ENCODE peak calls at places on chromosomes 2 and 18, in four cellular contexts. One of them, this sample, is unnamed.
A peak's percentile ranks its signal among the peaks of the same experiment; 100 is the strongest.

GRCh38 chr2:97819769-97820168 is 106.4 kb downstream of the ZAP70 start:
- DNase-seq in GM06990: no peak
- DNase-seq in mesothelial cell of epicardium: no peak
- DNase-seq in GM23338: no peak
- DNase-seq in this sample: no peak

GRCh38 chr2:120415728-120416509 is 70.0 kb downstream of the INHBB start:
- DNase-seq in mesothelial cell of epicardium: no peak
- DNase-seq in GM06990: no peak
- DNase-seq in GM23338: no peak
- DNase-seq in this sample: no peak

GRCh38 chr2:102844911-102845310 is 83.1 kb downstream of the TMEM182 start:
- DNase-seq in GM06990: no peak
- DNase-seq in mesothelial cell of epicardium: no peak
- DNase-seq in GM23338: no peak
- DNase-seq in this sample: no peak

GRCh38 chr2:164917296-164917903 is 37.9 kb downstream of the SLC38A11 start:
- DNase-seq in GM23338: peak; percentile 59
- DNase-seq in mesothelial cell of epicardium: no peak
- DNase-seq in GM06990: no peak
- DNase-seq in this sample: peak; percentile 22

GRCh38 chr2:161123531-161124030 is 36.6 kb upstream of the TANK start:
- DNase-seq in GM06990: no peak
- DNase-seq in GM23338: no peak
- DNase-seq in mesothelial cell of epicardium: no peak
- DNase-seq in this sample: no peak

GRCh38 chr2:198309081-198309480 is 504.7 kb downstream of the PLCL1 start:
- DNase-seq in GM06990: no peak
- DNase-seq in mesothelial cell of epicardium: no peak
- DNase-seq in GM23338: no peak
- DNase-seq in this sample: no peak

GRCh38 chr18:13450289-13451207 is 232.0 kb downstream of the LDLRAD4 start:
- DNase-seq in GM06990: no peak
- DNase-seq in mesothelial cell of epicardium: no peak
- DNase-seq in GM23338: no peak
- DNase-seq in this sample: no peak

GRCh38 chr2:161983010-161983651 is 90.9 kb downstream of the DPP4 start:
- DNase-seq in mesothelial cell of epicardium: no peak
- DNase-seq in GM23338: no peak
- DNase-seq in GM06990: no peak
- DNase-seq in this sample: no peak

GRCh38 chr2:185608799-185609198 is 129.8 kb upstream of the FSIP2 start:
- DNase-seq in mesothelial cell of epicardium: no peak
- DNase-seq in GM23338: no peak
- DNase-seq in GM06990: no peak
- DNase-seq in this sample: no peak

GRCh38 chr2:147197754-147198153 is 647.1 kb upstream of the ACVR2A start:
- DNase-seq in GM06990: no peak
- DNase-seq in mesothelial cell of epicardium: no peak
- DNase-seq in GM23338: no peak
- DNase-seq in this sample: no peak

GRCh38 chr2:15923597-15923996 is 16.8 kb upstream of the MYCN start:
- DNase-seq in mesothelial cell of epicardium: no peak
- DNase-seq in GM06990: no peak
- DNase-seq in GM23338: no peak
- DNase-seq in this sample: no peak

GRCh38 chr18:39030124-39030655 is 1464.6 kb upstream of the CELF4 start:
- DNase-seq in GM23338: no peak
- DNase-seq in mesothelial cell of epicardium: no peak
- DNase-seq in GM06990: no peak
- DNase-seq in this sample: no peak

GRCh38 chr2:674319-674985 is 2.8 kb downstream of the TMEM18 start:
- DNase-seq in mesothelial cell of epicardium: no peak
- DNase-seq in GM23338: no peak
- DNase-seq in GM06990: no peak
- DNase-seq in this sample: no peak

GRCh38 chr2:151576080-151576479 is 158.2 kb downstream of the NEB start:
- DNase-seq in GM23338: no peak
- DNase-seq in GM06990: no peak
- DNase-seq in mesothelial cell of epicardium: no peak
- DNase-seq in this sample: no peak

GRCh38 chr2:43049836-43050796 is 176.3 kb downstream of the ZFP36L2 start:
- DNase-seq in GM23338: no peak
- DNase-seq in GM06990: no peak
- DNase-seq in mesothelial cell of epicardium: no peak
- DNase-seq in this sample: no peak

GRCh38 chr2:151826737-151827157 is 1.5 kb downstream of the ARL5A start:
- DNase-seq in mesothelial cell of epicardium: no peak
- DNase-seq in GM06990: no peak
- DNase-seq in GM23338: no peak
- DNase-seq in this sample: no peak

GRCh38 chr2:101718993-101719571 is 21.6 kb downstream of the MAP4K4 start:
- DNase-seq in mesothelial cell of epicardium: no peak
- DNase-seq in GM23338: no peak
- DNase-seq in GM06990: no peak
- DNase-seq in this sample: no peak

GRCh38 chr2:66428986-66429612 is 5.8 kb upstream of the MEIS1 start:
- DNase-seq in GM23338: peak; percentile 83
- DNase-seq in mesothelial cell of epicardium: no peak
- DNase-seq in GM06990: no peak
- DNase-seq in this sample: no peak

GRCh38 chr2:85504434-85505261 is 34.3 kb upstream of the MAT2A start:
- DNase-seq in GM06990: no peak
- DNase-seq in GM23338: no peak
- DNase-seq in mesothelial cell of epicardium: no peak
- DNase-seq in this sample: no peak

GRCh38 chr2:132725134-132725533 is 55.1 kb upstream of the LYPD1 start:
- DNase-seq in mesothelial cell of epicardium: no peak
- DNase-seq in GM23338: no peak
- DNase-seq in GM06990: no peak
- DNase-seq in this sample: no peak

GRCh38 chr2:171522057-171522803 is at the start of gene CYBRD1:
- DNase-seq in GM23338: peak; percentile 77
- DNase-seq in GM06990: peak; percentile 81
- DNase-seq in mesothelial cell of epicardium: peak; percentile 49
- DNase-seq in this sample: peak; percentile 15
- TF ChIP-seq CTCF in GM23338: peak; percentile 24
- TF ChIP-seq CTCF in GM06990: peak; percentile 35
- TF ChIP-seq CTCF in mesothelial cell of epicardium: no peak
- TF ChIP-seq CTCF in this sample: no peak

DNA sequence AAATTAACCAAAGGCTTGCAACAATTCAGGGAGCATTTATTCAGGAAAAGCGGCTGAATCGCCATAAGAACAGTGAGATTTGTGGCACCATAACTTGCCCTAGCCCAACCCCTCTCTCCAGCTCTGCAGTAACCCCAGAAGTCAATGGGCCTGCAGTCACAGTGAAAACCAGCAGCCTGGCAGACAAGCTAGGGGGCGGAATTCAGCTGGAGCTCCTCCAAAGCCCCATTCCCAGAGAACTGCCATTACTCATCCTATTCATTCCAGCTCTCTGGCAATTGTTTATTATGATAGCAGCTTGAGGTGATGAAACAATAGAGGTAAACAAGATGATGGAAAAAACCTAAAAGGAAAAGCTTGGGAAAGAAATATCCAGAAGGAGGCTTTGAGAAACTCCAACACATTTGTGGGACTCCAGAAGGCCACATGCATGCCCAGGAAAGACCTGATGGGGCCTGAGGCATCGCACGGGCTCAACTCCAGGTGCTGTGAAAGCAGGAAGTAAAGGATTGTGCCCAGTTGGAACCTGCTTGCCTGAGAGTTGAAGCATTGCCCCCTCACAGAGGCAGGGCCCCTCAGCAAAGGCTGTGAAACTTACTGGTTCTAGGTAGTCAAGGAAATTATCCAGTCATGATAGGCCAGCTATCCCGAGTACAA is 126.8 kb downstream of the TWIST2 start:
- DNase-seq in GM06990: no peak
- DNase-seq in mesothelial cell of epicardium: no peak
- DNase-seq in GM23338: peak; percentile 49
- DNase-seq in this sample: no peak
- TF ChIP-seq CTCF in GM06990: no peak
- TF ChIP-seq CTCF in mesothelial cell of epicardium: no peak
- TF ChIP-seq CTCF in GM23338: peak; percentile 57
- TF ChIP-seq CTCF in this sample: no peak

DNA sequence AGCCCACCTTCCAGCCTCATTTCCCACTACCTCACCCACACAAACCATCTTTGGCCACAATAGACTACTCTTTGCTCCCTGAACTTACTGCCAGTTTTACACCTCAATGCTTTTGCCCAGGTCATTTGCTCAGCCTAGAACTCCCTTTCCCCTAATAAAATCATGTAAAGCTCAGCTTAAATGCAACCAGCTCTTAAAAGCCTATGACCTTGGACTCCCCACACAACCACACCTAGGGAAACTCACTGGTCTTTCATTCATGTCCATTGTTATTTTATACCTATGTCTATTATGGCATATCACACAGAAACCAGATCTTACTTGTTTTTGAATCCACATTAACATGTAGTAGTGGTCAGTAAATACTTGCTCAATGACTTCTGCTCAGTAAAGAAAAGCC is 14.5 kb upstream of the XDH start:
- DNase-seq in GM23338: no peak
- DNase-seq in mesothelial cell of epicardium: no peak
- DNase-seq in GM06990: no peak
- DNase-seq in this sample: no peak
- TF ChIP-seq CTCF in GM23338: no peak
- TF ChIP-seq CTCF in mesothelial cell of epicardium: no peak
- TF ChIP-seq CTCF in GM06990: no peak
- TF ChIP-seq CTCF in this sample: no peak

GRCh38 chr18:8704361-8705279 is 736 bp upstream of the MTCL1 start:
- DNase-seq in GM06990: peak; percentile 79
- DNase-seq in mesothelial cell of epicardium: peak; percentile 87
- DNase-seq in GM23338: peak; percentile 85
- DNase-seq in this sample: peak; percentile 84
- TF ChIP-seq CTCF in GM06990: no peak
- TF ChIP-seq CTCF in mesothelial cell of epicardium: no peak
- TF ChIP-seq CTCF in GM23338: no peak
- TF ChIP-seq CTCF in this sample: no peak

GRCh38 chr2:99692785-99693184 is 203.0 kb upstream of the REV1 start:
- DNase-seq in GM23338: peak; percentile 33
- DNase-seq in mesothelial cell of epicardium: no peak
- DNase-seq in GM06990: no peak
- DNase-seq in this sample: no peak
- TF ChIP-seq CTCF in GM23338: peak; percentile 64
- TF ChIP-seq CTCF in mesothelial cell of epicardium: no peak
- TF ChIP-seq CTCF in GM06990: no peak
- TF ChIP-seq CTCF in this sample: peak; percentile 35

DNA sequence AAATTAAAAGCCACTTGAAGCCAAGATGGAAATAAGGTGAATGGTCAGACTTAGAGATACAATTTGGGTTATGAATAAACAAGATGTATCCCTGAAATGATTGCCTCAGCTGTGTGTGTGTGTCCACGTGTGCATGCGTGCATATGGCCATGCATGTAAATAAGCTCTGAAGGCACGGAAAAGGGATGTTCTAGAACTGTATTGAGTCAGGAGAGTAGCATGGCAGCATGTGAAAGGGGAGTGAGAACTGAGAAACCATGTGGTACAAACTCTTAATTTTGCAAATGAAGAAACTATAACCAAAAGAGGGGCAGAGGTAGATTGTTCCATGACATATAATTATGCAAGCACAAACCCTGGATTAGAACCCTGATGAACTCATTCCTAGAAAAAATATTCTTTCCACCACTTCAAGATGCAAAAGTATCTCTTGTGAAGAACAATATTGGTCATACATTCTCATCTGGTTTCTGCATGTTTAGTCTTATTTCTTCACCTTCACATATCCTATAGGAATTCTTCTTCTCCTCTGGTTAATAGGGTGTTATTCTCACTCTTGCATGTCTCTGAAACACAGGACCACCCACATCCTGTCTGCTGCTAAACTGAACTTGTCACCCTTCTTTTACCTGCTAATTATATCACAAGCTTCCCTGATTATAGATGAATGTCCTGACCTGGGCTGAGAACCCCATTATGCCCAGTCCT is 455.8 kb downstream of the SETBP1 start:
- DNase-seq in mesothelial cell of epicardium: no peak
- DNase-seq in GM23338: no peak
- DNase-seq in GM06990: peak; percentile 3
- DNase-seq in this sample: no peak
- TF ChIP-seq CTCF in mesothelial cell of epicardium: no peak
- TF ChIP-seq CTCF in GM23338: no peak
- TF ChIP-seq CTCF in GM06990: no peak
- TF ChIP-seq CTCF in this sample: no peak

GRCh38 chr2:241788135-241788534 is 11.5 kb downstream of the GAL3ST2 start:
- DNase-seq in GM06990: no peak
- DNase-seq in GM23338: no peak
- DNase-seq in mesothelial cell of epicardium: no peak
- DNase-seq in this sample: no peak
- TF ChIP-seq CTCF in GM06990: no peak
- TF ChIP-seq CTCF in GM23338: no peak
- TF ChIP-seq CTCF in mesothelial cell of epicardium: no peak
- TF ChIP-seq CTCF in this sample: no peak